ENCODE peak calls at places on chromosomes 1 and 21, in five cellular contexts. X, E, Y, T and I are unnamed samples.

GRCh38 chr1:247456914-247457638 is 828 bp downstream of the OR2B11 start:
- ATAC-seq in X (peak; percentile 84), Y (no peak), E (peak; percentile 85), T (peak; percentile 39), I (no peak)

GRCh38 chr1:201584510-201584991 is 45.6 kb downstream of the NAV1 start:
- ATAC-seq in Y (peak; percentile 25), E (no peak), X (no peak), T (no peak), I (no peak)

GRCh38 chr1:33872275-33872674 is 8.4 kb downstream of the HMGB4 start:
- ATAC-seq in T (peak; percentile 42), E (peak; percentile 48), Y (no peak), X (peak; percentile 83), I (no peak)

GRCh38 chr1:157700305-157700704 is 264 bp downstream of the FCRL3 start:
- ATAC-seq in X (no peak), Y (no peak), E (no peak), T (peak; percentile 18), I (no peak)

GRCh38 chr1:234731371-234732085 is 121.5 kb upstream of the IRF2BP2 start:
- ATAC-seq in Y (no peak), E (peak; percentile 95), X (peak; percentile 86), T (peak; percentile 87), I (peak; percentile 44)

GRCh38 chr1:94986783-94987182 is 59.9 kb upstream of the CNN3 start:
- ATAC-seq in Y (no peak), X (no peak), T (no peak), E (peak; percentile 45), I (no peak)

GRCh38 chr1:118504867-118505266 is 319.8 kb upstream of the SPAG17 start:
- ATAC-seq in Y (no peak), T (no peak), E (no peak), X (no peak), I (no peak)

GRCh38 chr1:212269306-212269705 is 15.9 kb upstream of the PPP2R5A start:
- ATAC-seq in T (no peak), Y (no peak), X (no peak), E (no peak), I (no peak)

GRCh38 chr1:156148236-156148635 is 5.1 kb upstream of the SEMA4A start:
- ATAC-seq in E (peak; percentile 17), X (no peak), Y (no peak), T (no peak), I (no peak)

GRCh38 chr1:221419513-221420088 is 322.3 kb downstream of the DUSP10 start:
- ATAC-seq in T (no peak), E (no peak), Y (peak; percentile 96), X (no peak), I (peak; percentile 90)

GRCh38 chr1:209751627-209752231 is 4.1 kb upstream of the TRAF3IP3 start:
- ATAC-seq in Y (no peak), X (peak; percentile 47), T (peak; percentile 48), E (peak; percentile 58), I (no peak)

GRCh38 chr1:157700711-157701110 is at the start of gene FCRL3:
- ATAC-seq in X (peak; percentile 58), E (no peak), T (peak; percentile 72), Y (no peak), I (no peak)

GRCh38 chr21:26833460-26833939 is 11.7 kb downstream of the ADAMTS1 start:
- ATAC-seq in T (no peak), Y (no peak), E (no peak), X (no peak), I (peak; percentile 31)

GRCh38 chr1:25873120-25873519 is 2.4 kb downstream of the PAQR7 start:
- ATAC-seq in E (no peak), X (no peak), T (no peak), Y (no peak), I (no peak)